ENCODE peak calls at places on chromosomes 3 and 15, in four cellular contexts. Z is CD8-positive, alpha-beta T cell; S is astrocyte of the spinal cord; A is fibroblast of lung. V is an unnamed sample.

GRCh38 chr3:101159478-101159877 is 160.9 kb downstream of the IMPG2 start:
- DNase-seq in Z (no peak), S (no peak), A (no peak), V (no peak)

GRCh38 chr15:101613130-101614000 is 38.8 kb downstream of the TM2D3 start:
- DNase-seq in Z (no peak), S (peak), A (peak), V (peak)

GRCh38 chr15:93265046-93265658 is 176.1 kb upstream of the RGMA start:
- DNase-seq in Z (no peak), S (peak), A (no peak), V (no peak)

GRCh38 chr3:187930021-187930420 is 184.8 kb upstream of the BCL6 start:
- DNase-seq in Z (no peak), S (no peak), A (no peak), V (no peak)

GRCh38 chr3:56987238-56987932 is 73.1 kb upstream of the SPATA12 start:
- DNase-seq in Z (no peak), S (no peak), A (no peak), V (peak)

GRCh38 chr3:65330072-65330471 is 642.3 kb upstream of the ADAMTS9 start:
- DNase-seq in Z (no peak), S (peak), A (peak), V (peak)

GRCh38 chr15:101498731-101499480 is 9.4 kb upstream of the PCSK6 start:
- DNase-seq in Z (no peak), S (no peak), A (no peak), V (no peak)

GRCh38 chr3:46406786-46407611 is at the start of the genes CCR5AS and CCRL2:
- DNase-seq in Z (peak), S (peak), A (peak), V (peak)

GRCh38 chr3:151673974-151674373 is 59.8 kb upstream of the AADACL2 start:
- DNase-seq in Z (no peak), S (no peak), A (no peak), V (no peak)

GRCh38 chr3:146035366-146035765 is 125.6 kb downstream of the PLOD2 start:
- DNase-seq in Z (no peak), S (no peak), A (peak), V (peak)

GRCh38 chr3:69145688-69146087 is 23.3 kb upstream of the LMOD3 start:
- DNase-seq in Z (no peak), S (no peak), A (no peak), V (no peak)

GRCh38 chr3:100720423-100720822 is 11.1 kb downstream of the TFG start:
- DNase-seq in Z (no peak), S (no peak), A (no peak), V (no peak)

GRCh38 chr3:86793786-86794185 is 197.2 kb downstream of the VGLL3 start:
- DNase-seq in Z (no peak), S (peak), A (peak), V (peak)

GRCh38 chr3:71225285-71225684 is 358.2 kb downstream of the FOXP1 start:
- DNase-seq in Z (no peak), S (no peak), A (peak), V (no peak)

GRCh38 chr15:95715919-95716318 is 614.6 kb upstream of the NR2F2 start:
- DNase-seq in Z (no peak), S (no peak), A (no peak), V (no peak)

GRCh38 chr3:67384790-67385397 is 269.5 kb downstream of the SUCLG2 start:
- DNase-seq in Z (peak), S (peak), A (peak), V (peak)

GRCh38 chr15:51227967-51228783 is 110.2 kb downstream of the CYP19A1 start:
- DNase-seq in Z (no peak), S (peak), A (peak), V (peak)

GRCh38 chr3:62805578-62805977 is 69.6 kb downstream of the CADPS start:
- DNase-seq in Z (no peak), S (no peak), A (no peak), V (no peak)

GRCh38 chr3:124115965-124116364 is 124.0 kb upstream of the ROPN1 start:
- DNase-seq in Z (no peak), S (no peak), A (no peak), V (no peak)

GRCh38 chr15:66065325-66065724 is 188.2 kb downstream of the MEGF11 start:
- DNase-seq in Z (no peak), S (no peak), A (no peak), V (no peak)

GRCh38 chr15:35307026-35307425 is 221.9 kb upstream of the NANOGP8 start:
- DNase-seq in Z (no peak), S (no peak), A (no peak), V (no peak)
- H3K4me3 ChIP-seq in Z (no peak), S (no peak), A (no peak), V (no peak)

DNA sequence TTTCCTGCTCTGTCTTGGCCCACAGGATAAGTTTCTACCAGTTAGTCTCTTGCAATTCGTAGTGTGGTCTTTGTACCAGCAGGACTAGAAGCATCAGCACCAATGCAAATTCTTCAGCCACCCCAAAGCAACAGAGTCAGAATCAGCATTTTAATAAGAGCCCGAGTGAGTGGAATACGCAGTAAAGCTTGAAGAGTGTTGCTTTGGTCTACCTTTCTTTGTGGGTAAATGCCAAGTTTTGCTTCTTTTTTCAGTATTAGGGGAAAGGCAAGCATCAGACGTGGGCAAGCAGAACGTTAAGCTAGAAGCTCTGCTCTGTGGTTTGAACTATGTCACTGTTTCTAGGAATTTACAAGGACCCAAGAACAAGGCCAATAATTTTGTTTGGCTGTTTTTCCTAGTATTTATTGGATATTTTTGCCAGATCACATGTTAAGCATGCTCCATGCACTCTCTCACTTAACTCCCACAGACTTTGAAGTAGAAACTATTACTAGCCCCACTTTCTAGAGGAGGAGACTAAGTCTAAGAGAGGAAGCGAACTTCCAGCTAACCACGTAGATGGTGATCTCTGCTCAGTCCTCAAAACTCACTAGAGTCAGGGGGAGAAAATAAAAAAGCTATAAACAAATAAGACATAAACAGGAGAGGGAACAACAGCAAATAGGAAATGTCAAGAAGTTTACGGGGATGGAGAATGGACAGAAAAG is 480.9 kb upstream of the PROK2 start:
- DNase-seq in Z (no peak), S (no peak), A (peak), V (no peak)
- TF ChIP-seq CTCF in Z (no peak), S (no peak), A (no peak), V (no peak)

GRCh38 chr3:158737410-158737809 is 5.2 kb upstream of the RARRES1 start:
- DNase-seq in Z (no peak), S (no peak), A (no peak), V (no peak)

GRCh38 chr3:158737987-158738615 is 5.8 kb upstream of the RARRES1 start:
- DNase-seq in Z (no peak), S (no peak), A (peak), V (peak)

GRCh38 chr3:158739661-158740060 is 7.4 kb upstream of the RARRES1 start:
- DNase-seq in Z (no peak), S (no peak), A (no peak), V (no peak)

GRCh38 chr3:158738653-158739052 is 6.4 kb upstream of the RARRES1 start:
- DNase-seq in Z (no peak), S (no peak), A (no peak), V (no peak)

DNA sequence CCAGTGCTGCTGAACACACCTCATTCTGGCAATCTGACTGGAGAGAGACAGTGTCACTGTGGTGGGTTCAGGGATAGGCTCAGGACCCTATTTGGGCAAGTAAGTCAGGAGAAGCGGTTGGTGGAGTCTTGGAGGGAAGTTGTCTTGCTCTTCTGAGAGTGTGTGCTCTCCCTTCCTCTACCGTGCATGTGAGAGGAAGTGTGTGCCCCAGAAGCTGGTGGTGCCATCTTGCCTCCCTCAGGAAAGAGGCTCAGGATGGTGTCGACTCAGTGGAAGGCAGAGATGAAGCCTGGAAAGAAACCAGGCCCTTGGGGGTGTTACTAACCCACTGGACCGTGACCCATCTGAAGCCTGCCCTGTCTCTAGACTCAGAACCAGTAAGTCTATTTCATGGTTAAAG is 6.8 kb upstream of the RARRES1 start:
- DNase-seq in Z (no peak), S (no peak), A (no peak), V (no peak)
- H3K4me3 ChIP-seq in Z (no peak), S (no peak), A (no peak), V (no peak)

GRCh38 chr3:20039765-20040475 is at the start of gene KAT2B:
- DNase-seq in Z (peak), S (peak), A (peak), V (peak)

GRCh38 chr3:20042331-20042730 is 2.1 kb downstream of the KAT2B start:
- DNase-seq in Z (no peak), S (no peak), A (no peak), V (no peak)

GRCh38 chr3:20039082-20039764 is 1.0 kb upstream of the KAT2B start:
- DNase-seq in Z (no peak), S (no peak), A (no peak), V (no peak)

GRCh38 chr3:20041197-20041780 is 1.0 kb downstream of the KAT2B start:
- DNase-seq in Z (peak), S (peak), A (peak), V (peak)

DNA sequence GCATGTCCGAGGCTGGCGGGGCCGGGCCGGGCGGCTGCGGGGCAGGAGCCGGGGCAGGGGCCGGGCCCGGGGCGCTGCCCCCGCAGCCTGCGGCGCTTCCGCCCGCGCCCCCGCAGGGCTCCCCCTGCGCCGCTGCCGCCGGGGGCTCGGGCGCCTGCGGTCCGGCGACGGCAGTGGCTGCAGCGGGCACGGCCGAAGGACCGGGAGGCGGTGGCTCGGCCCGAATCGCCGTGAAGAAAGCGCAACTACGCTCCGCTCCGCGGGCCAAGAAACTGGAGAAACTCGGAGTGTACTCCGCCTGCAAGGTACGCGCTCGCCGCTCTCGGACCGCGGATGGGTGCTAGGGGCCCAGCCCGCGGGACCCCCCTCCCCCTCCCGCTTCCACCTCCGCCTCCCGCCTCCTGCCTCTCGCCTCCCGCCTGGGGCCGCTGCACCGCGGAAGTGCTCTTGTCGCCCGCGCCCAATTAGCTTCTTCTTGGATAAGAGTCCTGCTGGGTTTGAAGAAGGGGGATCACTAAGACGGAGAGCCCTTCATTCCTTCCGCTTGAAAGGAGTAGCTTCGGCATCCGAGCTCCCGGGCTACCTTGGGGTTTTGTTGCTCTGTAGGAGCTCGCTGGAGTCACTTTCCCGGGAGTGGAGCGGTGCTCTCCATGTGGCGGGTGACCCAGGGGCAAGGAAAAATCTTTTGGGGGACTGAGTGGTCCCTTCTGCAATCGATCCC is 390 bp downstream of the KAT2B start:
- DNase-seq in Z (peak), S (peak), A (peak), V (peak)
- TF ChIP-seq CTCF in Z (no peak), S (peak), A (no peak), V (peak)

DNA sequence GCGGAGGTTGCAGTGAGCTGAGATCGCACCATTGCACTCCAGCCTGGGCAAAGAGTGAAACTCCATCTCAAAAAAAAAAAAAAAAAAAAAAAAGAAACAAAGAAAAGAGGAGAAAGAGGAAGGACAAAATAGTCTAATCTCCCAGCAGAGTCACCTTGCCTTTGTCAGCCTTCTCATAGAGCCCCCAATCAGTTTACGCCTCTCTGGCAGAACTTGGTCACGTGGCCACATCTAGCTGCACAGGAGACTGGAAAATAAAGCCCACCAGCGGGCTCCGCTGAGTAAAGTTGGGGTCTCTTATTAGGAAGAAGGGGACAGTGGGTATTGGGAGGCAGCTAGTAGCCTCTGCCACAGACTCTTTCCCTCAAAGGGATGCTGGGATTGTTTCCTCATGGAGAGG is 41.9 kb downstream of the USP13 start:
- DNase-seq in Z (no peak), S (no peak), A (no peak), V (no peak)
- H3K4me3 ChIP-seq in Z (no peak), S (no peak), A (no peak), V (no peak)

V was measured in choroid plexus epithelial cell.